ENCODE peak calls at places on chromosomes 16 and 17, in five cellular contexts. K, N, Y, F and A are unnamed samples.

GRCh38 chr16:82004651-82005490 is 6.4 kb downstream of the SDR42E1 start:
- DNase-seq in K (no peak), Y (no peak), F (no peak), N (no peak), A (no peak)

GRCh38 chr17:70320642-70321345 is 151.5 kb downstream of the KCNJ2 start:
- DNase-seq in K (peak; percentile 6), Y (no peak), N (no peak), F (no peak), A (no peak)

GRCh38 chr17:5933430-5933829 is 136.7 kb upstream of the WSCD1 start:
- DNase-seq in N (no peak), F (no peak), Y (no peak), K (no peak), A (no peak)

GRCh38 chr16:21300309-21301167 is 22.4 kb upstream of the CRYM start:
- DNase-seq in Y (peak; percentile 94), N (peak; percentile 91), F (peak; percentile 91), K (peak; percentile 100), A (peak; percentile 92)

GRCh38 chr17:13351046-13351445 is 250.7 kb downstream of the HS3ST3A1 start:
- DNase-seq in Y (no peak), F (no peak), K (peak; percentile 77), N (no peak), A (no peak)

GRCh38 chr16:11949527-11949926 is 7.7 kb upstream of the NPIPB2 start:
- DNase-seq in F (no peak), N (no peak), Y (peak; percentile 75), K (peak; percentile 71), A (no peak)

GRCh38 chr16:79247386-79247785 is 353.2 kb downstream of the MAF start:
- DNase-seq in F (no peak), N (no peak), K (no peak), Y (peak; percentile 37), A (no peak)

GRCh38 chr16:62832214-62832613 is 796.0 kb upstream of the CDH8 start:
- DNase-seq in N (no peak), Y (no peak), K (no peak), F (no peak), A (no peak)

GRCh38 chr16:83727018-83727417 is 80.8 kb upstream of the HSBP1 start:
- DNase-seq in K (no peak), F (no peak), Y (no peak), N (no peak), A (no peak)

GRCh38 chr16:47847220-47847970 is 308.4 kb downstream of the ABCC12 start:
- DNase-seq in N (no peak), K (no peak), Y (no peak), F (no peak), A (no peak)

GRCh38 chr17:83005639-83006038 is 73.8 kb upstream of the METRNL start:
- DNase-seq in N (no peak), K (no peak), F (no peak), Y (no peak), A (no peak)

GRCh38 chr17:31562447-31562846 is 171.0 kb downstream of the RAB11FIP4 start:
- DNase-seq in K (no peak), N (no peak), Y (peak; percentile 49), F (no peak), A (peak; percentile 22)

GRCh38 chr17:5763595-5763994 is 179.3 kb upstream of the NLRP1 start:
- DNase-seq in F (no peak), K (no peak), Y (no peak), N (no peak), A (no peak)

GRCh38 chr17:66540131-66540781 is 237.8 kb downstream of the PRKCA start:
- DNase-seq in K (peak; percentile 95), F (peak; percentile 69), N (peak; percentile 83), Y (peak; percentile 69), A (no peak)

GRCh38 chr16:53773150-53773846 is 69.3 kb downstream of the FTO start:
- DNase-seq in Y (peak; percentile 70), F (no peak), N (no peak), K (peak; percentile 86), A (no peak)

GRCh38 chr17:10050597-10051101 is 145.6 kb upstream of the RCVRN start:
- DNase-seq in Y (no peak), K (peak; percentile 32), F (no peak), N (peak; percentile 43), A (no peak)

GRCh38 chr17:15446036-15446435 is 21.4 kb downstream of the CDRT4 start:
- DNase-seq in N (no peak), F (no peak), Y (peak; percentile 44), K (peak; percentile 9), A (no peak)

GRCh38 chr17:76536511-76537287 is 810 bp downstream of the CYGB start:
- DNase-seq in K (no peak), Y (no peak), F (no peak), N (peak; percentile 31), A (peak; percentile 32)

GRCh38 chr17:72967963-72968585 is 124.4 kb downstream of the SLC39A11 start:
- DNase-seq in Y (no peak), N (no peak), K (no peak), F (no peak), A (no peak)

GRCh38 chr16:86068722-86069121 is 169.8 kb downstream of the IRF8 start:
- DNase-seq in F (no peak), K (no peak), N (peak; percentile 19), Y (no peak), A (no peak)

GRCh38 chr16:86065711-86066110 is 166.7 kb downstream of the IRF8 start:
- DNase-seq in N (peak; percentile 28), K (no peak), Y (no peak), F (no peak), A (no peak)

GRCh38 chr16:86067936-86068335 is 169.0 kb downstream of the IRF8 start:
- DNase-seq in K (no peak), N (peak; percentile 21), F (no peak), Y (no peak), A (peak; percentile 45)

GRCh38 chr16:86067516-86067915 is 168.6 kb downstream of the IRF8 start:
- DNase-seq in Y (no peak), K (no peak), N (peak; percentile 45), F (no peak), A (no peak)

DNA sequence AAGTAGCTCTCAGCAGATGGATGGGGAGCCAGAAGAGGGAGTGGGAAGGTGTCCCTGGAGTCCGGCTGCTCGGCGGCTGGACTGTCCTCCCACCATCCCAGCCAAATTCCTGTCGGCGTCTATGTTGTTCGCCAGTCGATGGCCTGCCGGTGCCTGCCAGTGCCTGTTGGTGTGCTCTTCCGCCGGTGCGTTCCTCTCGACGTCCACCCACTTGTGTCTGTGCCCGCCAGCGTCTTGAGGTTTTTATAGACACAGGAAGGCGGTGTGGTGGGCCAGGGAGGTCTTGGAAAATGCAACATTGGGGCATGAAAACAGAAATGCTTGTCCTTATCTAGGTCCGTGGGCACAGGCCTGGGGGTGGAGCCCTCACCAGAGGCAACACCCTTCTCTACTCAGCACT is 167.8 kb downstream of the IRF8 start:
- DNase-seq in K (no peak), Y (no peak), N (peak; percentile 51), F (no peak), A (no peak)
- H3K27ac ChIP-seq in K (no peak overlapping the region), Y (no peak overlapping the region), N (no peak overlapping the region), F (no peak overlapping the region), A (no peak overlapping the region)

GRCh38 chr16:66030036-66030435 is 336.5 kb upstream of the CDH5 start:
- DNase-seq in K (peak; percentile 49), Y (no peak), F (peak; percentile 48), N (no peak), A (peak; percentile 73)

GRCh38 chr16:66025751-66026150 is 340.7 kb upstream of the CDH5 start:
- DNase-seq in N (no peak), F (no peak), Y (no peak), K (no peak), A (no peak)

GRCh38 chr16:66026931-66027330 is 339.6 kb upstream of the CDH5 start:
- DNase-seq in N (no peak), K (no peak), Y (no peak), F (no peak), A (no peak)

GRCh38 chr16:66026211-66026610 is 340.3 kb upstream of the CDH5 start:
- DNase-seq in Y (peak; percentile 45), N (no peak), K (peak; percentile 31), F (no peak), A (no peak)

DNA sequence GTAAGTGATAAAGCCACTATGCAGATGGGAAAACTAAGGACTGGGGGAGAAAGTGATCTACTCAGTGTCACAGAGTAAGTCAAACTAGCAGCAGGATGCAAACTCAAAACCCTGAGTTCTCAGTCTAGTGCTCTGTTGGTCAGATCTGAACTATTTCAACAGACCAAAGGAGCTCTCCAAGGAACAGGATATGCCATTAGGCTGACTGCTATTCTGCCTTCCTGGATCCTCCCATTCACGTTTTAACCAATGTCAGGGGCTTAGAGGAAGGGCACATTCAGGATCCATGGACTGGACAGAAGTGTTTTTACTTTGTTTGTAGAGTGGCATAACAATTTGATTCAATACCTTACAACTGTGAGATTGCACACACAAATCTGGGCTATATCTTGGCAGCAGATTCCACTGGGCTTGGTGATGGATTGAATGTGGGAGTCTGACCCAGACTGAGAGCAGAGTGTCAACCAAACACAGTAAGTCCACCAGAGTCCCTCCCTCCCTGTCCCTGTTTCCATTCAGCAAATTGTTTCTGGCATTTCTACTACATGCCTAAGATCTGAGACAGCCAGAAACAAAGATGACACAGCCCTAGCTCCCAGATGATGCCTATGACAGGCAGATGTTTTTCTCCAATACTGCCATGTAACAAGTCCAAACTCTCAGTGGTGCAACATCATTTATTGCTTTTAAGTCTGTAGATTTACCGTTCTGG is 337.8 kb upstream of the CDH5 start:
- DNase-seq in N (no peak), Y (no peak), F (no peak), K (peak; percentile 92), A (no peak)
- H3K4me3 ChIP-seq in N (no peak overlapping the region), Y (no peak overlapping the region), F (no peak overlapping the region), K (peak overlapping the region; percentile 43), A (no peak overlapping the region)

DNA sequence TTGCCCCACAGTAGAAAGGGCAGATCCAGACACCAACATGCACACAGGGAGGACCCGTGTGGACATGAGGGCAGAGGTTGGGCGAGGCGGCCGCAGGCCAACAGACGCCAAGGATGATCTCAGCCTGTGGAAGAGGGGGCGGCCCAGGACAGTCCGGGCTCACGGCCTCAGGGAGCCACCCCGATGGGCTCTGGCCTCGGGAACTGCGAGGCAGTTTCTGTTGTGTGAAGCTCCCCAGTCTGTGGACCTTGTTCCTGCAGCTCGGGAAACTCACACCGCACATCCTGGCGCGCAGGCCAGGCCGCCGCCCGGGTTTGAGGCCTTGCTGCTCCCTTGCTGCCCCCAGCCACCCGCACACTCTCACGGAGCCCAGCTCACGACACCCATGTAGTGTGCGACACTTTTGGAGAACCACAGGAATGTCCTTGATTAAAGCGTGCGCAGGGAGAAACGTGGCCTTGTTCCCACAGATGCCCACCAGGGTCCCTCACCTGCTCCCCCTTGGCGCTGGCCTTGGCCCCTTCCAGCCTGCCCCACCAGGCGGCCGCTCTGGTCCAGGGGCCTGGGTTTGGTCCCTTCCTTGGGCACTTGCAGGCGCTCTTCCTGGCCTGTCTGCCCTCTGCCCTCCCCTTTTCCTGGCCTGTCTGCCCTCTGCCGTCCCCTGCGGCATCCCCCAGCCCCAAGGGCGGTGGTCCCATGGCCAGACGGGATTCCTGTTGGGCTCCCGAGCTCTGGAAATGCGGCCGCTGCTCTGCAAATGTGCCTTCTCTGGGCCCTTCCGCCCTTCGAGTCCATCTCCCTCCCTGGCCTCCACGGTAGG is 9.3 kb upstream of the SLC38A10 start:
- DNase-seq in Y (no peak), K (no peak), F (no peak), N (no peak), A (no peak)
- H3K4me1 ChIP-seq in Y (peaks cover 2% of the 10 kb centered on the region), K (no peaks in the 10 kb centered on the region), F (no peaks in the 10 kb centered on the region), N (peaks cover 16% of the 10 kb centered on the region), A (no peaks in the 10 kb centered on the region)

DNA sequence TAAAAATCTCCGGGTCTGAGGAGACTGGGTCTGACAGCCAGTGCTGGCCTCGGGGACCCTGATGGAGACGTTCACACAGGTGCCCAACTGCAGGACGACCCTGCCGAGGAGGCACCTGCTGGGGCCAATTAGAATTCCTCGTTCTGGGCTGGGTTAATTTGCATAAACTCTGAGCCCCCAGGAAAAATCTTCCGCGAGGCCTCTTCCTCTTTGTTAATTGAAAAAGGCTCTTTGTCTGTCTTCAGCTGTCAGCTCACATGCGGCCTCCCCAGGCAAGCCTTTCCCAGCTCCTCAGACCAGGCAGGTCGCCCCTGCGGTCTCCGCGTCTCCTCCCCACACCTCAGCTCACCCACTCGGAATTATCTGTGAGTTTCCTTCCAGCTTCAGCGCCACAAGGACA is 400.2 kb downstream of the SEC14L1 start:
- DNase-seq in K (no peak), N (no peak), F (no peak), Y (peak; percentile 71), A (no peak)
- H3K27ac ChIP-seq in K (no peak overlapping the region), N (no peak overlapping the region), F (no peak overlapping the region), Y (peak overlapping the region; percentile 16), A (no peak overlapping the region)